ENCODE peak calls at places on chromosomes 5 and 9, in four cellular contexts. One of them, this sample, is unnamed. For H3K36me3, the result is how much of the 10 kb centered on the place peaks cover.

GRCh38 chr9:127835930-127836586 is 18.4 kb downstream of the ENG start:
- DNase-seq in WERI-Rb-1: no peak
- DNase-seq in OCI-LY7: no peak
- DNase-seq in SK-N-SH: no peak
- DNase-seq in this sample: peak

GRCh38 chr5:170166101-170166500 is 60.4 kb downstream of the FOXI1 start:
- DNase-seq in WERI-Rb-1: no peak
- DNase-seq in OCI-LY7: no peak
- DNase-seq in SK-N-SH: no peak
- DNase-seq in this sample: no peak

GRCh38 chr9:12712532-12712931 is 19.3 kb downstream of the TYRP1 start:
- DNase-seq in WERI-Rb-1: no peak
- DNase-seq in OCI-LY7: no peak
- DNase-seq in SK-N-SH: no peak
- DNase-seq in this sample: no peak

GRCh38 chr5:172078726-172079345 is 72.4 kb upstream of the FBXW11 start:
- DNase-seq in WERI-Rb-1: no peak
- DNase-seq in OCI-LY7: no peak
- DNase-seq in SK-N-SH: no peak
- DNase-seq in this sample: no peak

GRCh38 chr5:124645396-124645795 is 101.0 kb downstream of the ZNF608 start:
- DNase-seq in WERI-Rb-1: no peak
- DNase-seq in OCI-LY7: peak
- DNase-seq in SK-N-SH: no peak
- DNase-seq in this sample: no peak

GRCh38 chr9:98539954-98540353 is 168.8 kb downstream of the GABBR2 start:
- DNase-seq in WERI-Rb-1: no peak
- DNase-seq in OCI-LY7: no peak
- DNase-seq in SK-N-SH: no peak
- DNase-seq in this sample: no peak

GRCh38 chr5:111277061-111277460 is 52.9 kb downstream of the CAMK4 start:
- DNase-seq in WERI-Rb-1: no peak
- DNase-seq in OCI-LY7: no peak
- DNase-seq in SK-N-SH: no peak
- DNase-seq in this sample: no peak

GRCh38 chr5:93497101-93497500 is 83.9 kb downstream of the NR2F1-AS1 start:
- DNase-seq in WERI-Rb-1: no peak
- DNase-seq in OCI-LY7: no peak
- DNase-seq in SK-N-SH: no peak
- DNase-seq in this sample: no peak

GRCh38 chr5:175652741-175653663 is 4.9 kb upstream of the HRH2 start:
- DNase-seq in WERI-Rb-1: no peak
- DNase-seq in OCI-LY7: no peak
- DNase-seq in SK-N-SH: no peak
- DNase-seq in this sample: no peak

GRCh38 chr9:93432964-93433363 is 18.5 kb upstream of the FAM120A start:
- DNase-seq in WERI-Rb-1: no peak
- DNase-seq in OCI-LY7: no peak
- DNase-seq in SK-N-SH: no peak
- DNase-seq in this sample: no peak

GRCh38 chr9:36485647-36486453 is 85.8 kb upstream of the RNF38 start:
- DNase-seq in WERI-Rb-1: peak
- DNase-seq in OCI-LY7: no peak
- DNase-seq in SK-N-SH: peak
- DNase-seq in this sample: peak

GRCh38 chr5:155103164-155103563 is 89.6 kb downstream of the KIF4B start:
- DNase-seq in WERI-Rb-1: no peak
- DNase-seq in OCI-LY7: no peak
- DNase-seq in SK-N-SH: peak
- DNase-seq in this sample: no peak

GRCh38 chr9:20382460-20383071 is 239.7 kb downstream of the MLLT3 start:
- DNase-seq in WERI-Rb-1: no peak
- DNase-seq in OCI-LY7: no peak
- DNase-seq in SK-N-SH: no peak
- DNase-seq in this sample: no peak

GRCh38 chr9:137254624-137255447 is at the start of gene NELFB:
- DNase-seq in WERI-Rb-1: peak
- DNase-seq in OCI-LY7: peak
- DNase-seq in SK-N-SH: peak
- DNase-seq in this sample: peak

GRCh38 chr9:35612843-35613242 is 5.4 kb downstream of the CD72 start:
- DNase-seq in WERI-Rb-1: no peak
- DNase-seq in OCI-LY7: no peak
- DNase-seq in SK-N-SH: no peak
- DNase-seq in this sample: no peak

GRCh38 chr5:111830333-111830732 is 73.3 kb upstream of the NREP start:
- DNase-seq in WERI-Rb-1: no peak
- DNase-seq in OCI-LY7: no peak
- DNase-seq in SK-N-SH: no peak
- DNase-seq in this sample: no peak

GRCh38 chr5:142206801-142207200 is 98.2 kb downstream of the NDFIP1 start:
- DNase-seq in WERI-Rb-1: no peak
- DNase-seq in OCI-LY7: no peak
- DNase-seq in SK-N-SH: no peak
- DNase-seq in this sample: no peak

GRCh38 chr9:77735515-77735914 is 87.4 kb upstream of the GNA14 start:
- DNase-seq in WERI-Rb-1: no peak
- DNase-seq in OCI-LY7: no peak
- DNase-seq in SK-N-SH: no peak
- DNase-seq in this sample: no peak

GRCh38 chr9:133113163-133113927 is 7.7 kb downstream of the RALGDS start:
- DNase-seq in WERI-Rb-1: peak
- DNase-seq in OCI-LY7: no peak
- DNase-seq in SK-N-SH: no peak
- DNase-seq in this sample: no peak

GRCh38 chr5:142065273-142065672 is 43.3 kb upstream of the NDFIP1 start:
- DNase-seq in WERI-Rb-1: no peak
- DNase-seq in OCI-LY7: no peak
- DNase-seq in SK-N-SH: peak
- DNase-seq in this sample: no peak

GRCh38 chr9:121173501-121173900 is 28.2 kb downstream of the RAB14 start:
- DNase-seq in WERI-Rb-1: no peak
- DNase-seq in OCI-LY7: no peak
- DNase-seq in SK-N-SH: no peak
- DNase-seq in this sample: no peak
- H3K36me3 ChIP-seq in WERI-Rb-1: half or more
- H3K36me3 ChIP-seq in OCI-LY7: half or more
- H3K36me3 ChIP-seq in SK-N-SH: half or more
- H3K36me3 ChIP-seq in this sample: under half

DNA sequence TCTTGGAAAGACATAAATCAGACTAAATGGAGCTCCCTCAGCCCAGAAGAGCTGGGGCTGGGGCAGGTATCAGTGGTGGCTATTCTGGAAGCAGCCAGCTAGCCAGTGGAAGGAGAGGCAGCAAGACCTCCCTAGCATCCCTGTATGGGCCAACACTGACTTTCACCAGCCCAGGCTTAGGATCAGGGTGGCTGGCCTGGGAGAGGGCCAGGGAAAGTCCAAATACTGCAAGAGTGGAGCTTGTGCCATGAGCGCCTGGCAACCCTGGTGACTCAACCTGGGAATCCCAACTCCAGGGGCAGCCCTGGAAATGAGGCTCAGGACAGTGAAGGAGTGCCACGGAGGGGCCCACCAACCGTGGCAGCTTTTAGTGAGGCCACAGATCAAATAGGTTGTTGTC is 7.6 kb upstream of the IRF1 start:
- DNase-seq in WERI-Rb-1: no peak
- DNase-seq in OCI-LY7: no peak
- DNase-seq in SK-N-SH: peak
- DNase-seq in this sample: no peak
- H3K4me3 ChIP-seq in WERI-Rb-1: no peak
- H3K4me3 ChIP-seq in OCI-LY7: no peak
- H3K4me3 ChIP-seq in SK-N-SH: no peak
- H3K4me3 ChIP-seq in this sample: no peak

DNA sequence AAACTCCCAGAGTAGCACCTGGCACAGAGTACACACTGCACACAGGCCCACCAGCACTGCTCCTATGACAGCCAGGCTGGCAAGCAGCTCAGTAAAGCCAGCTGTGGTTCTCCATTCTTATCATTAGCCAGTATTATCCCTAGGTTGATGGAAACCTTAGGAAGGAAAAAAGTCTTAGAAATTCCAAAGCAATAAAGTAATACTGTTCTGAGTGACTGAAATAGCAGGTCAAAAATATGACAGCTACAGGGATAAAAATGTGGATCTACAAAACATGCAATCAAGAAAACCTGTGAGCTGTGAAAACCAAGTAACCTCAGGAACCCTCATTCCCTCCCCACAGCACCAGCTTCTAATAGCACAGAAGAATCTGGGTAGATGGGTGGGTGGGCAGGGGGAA is 403.5 kb downstream of the SPOCK1 start:
- DNase-seq in WERI-Rb-1: no peak
- DNase-seq in OCI-LY7: no peak
- DNase-seq in SK-N-SH: no peak
- DNase-seq in this sample: no peak
- H3K36me3 ChIP-seq in WERI-Rb-1: under half
- H3K36me3 ChIP-seq in OCI-LY7: under half
- H3K36me3 ChIP-seq in SK-N-SH: under half
- H3K36me3 ChIP-seq in this sample: under half

DNA sequence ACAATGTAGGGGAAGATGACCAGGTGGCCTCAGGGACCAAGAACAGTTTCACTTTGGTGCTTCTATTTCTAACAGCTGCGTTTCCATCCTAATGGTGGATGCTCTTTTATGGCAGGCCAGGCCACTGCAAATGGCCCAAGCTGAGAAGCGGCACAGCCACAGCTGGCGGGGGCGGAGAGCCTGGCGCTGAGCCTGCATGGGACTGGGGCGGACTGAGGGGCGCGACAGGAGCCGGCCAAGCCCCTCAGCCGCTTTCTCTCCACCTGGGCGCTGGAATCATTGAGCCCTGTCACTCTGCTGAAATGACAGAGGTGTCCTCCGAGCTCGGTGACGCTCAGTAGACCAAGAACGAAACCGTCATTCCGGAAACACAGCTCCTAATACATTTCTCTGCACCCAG is 317.3 kb upstream of the PDE4D start:
- DNase-seq in WERI-Rb-1: no peak
- DNase-seq in OCI-LY7: no peak
- DNase-seq in SK-N-SH: no peak
- DNase-seq in this sample: no peak
- H3K4me3 ChIP-seq in WERI-Rb-1: no peak
- H3K4me3 ChIP-seq in OCI-LY7: no peak
- H3K4me3 ChIP-seq in SK-N-SH: no peak
- H3K4me3 ChIP-seq in this sample: no peak

GRCh38 chr9:126374366-126374781 is 47.7 kb downstream of the MVB12B start:
- DNase-seq in WERI-Rb-1: no peak
- DNase-seq in OCI-LY7: no peak
- DNase-seq in SK-N-SH: no peak
- DNase-seq in this sample: no peak
- H3K36me3 ChIP-seq in WERI-Rb-1: under half
- H3K36me3 ChIP-seq in OCI-LY7: under half
- H3K36me3 ChIP-seq in SK-N-SH: under half
- H3K36me3 ChIP-seq in this sample: under half

GRCh38 chr9:82791685-82792084 is 271.3 kb downstream of the RASEF start:
- DNase-seq in WERI-Rb-1: no peak
- DNase-seq in OCI-LY7: no peak
- DNase-seq in SK-N-SH: no peak
- DNase-seq in this sample: no peak

GRCh38 chr9:82789155-82789824 is 273.7 kb downstream of the RASEF start:
- DNase-seq in WERI-Rb-1: peak
- DNase-seq in OCI-LY7: no peak
- DNase-seq in SK-N-SH: no peak
- DNase-seq in this sample: no peak

GRCh38 chr9:82790868-82791267 is 272.1 kb downstream of the RASEF start:
- DNase-seq in WERI-Rb-1: no peak
- DNase-seq in OCI-LY7: no peak
- DNase-seq in SK-N-SH: no peak
- DNase-seq in this sample: no peak
- H3K4me3 ChIP-seq in WERI-Rb-1: no peak
- H3K4me3 ChIP-seq in OCI-LY7: no peak
- H3K4me3 ChIP-seq in SK-N-SH: no peak
- H3K4me3 ChIP-seq in this sample: no peak

GRCh38 chr9:69153707-69154521 is 20.2 kb upstream of the TJP2 start:
- DNase-seq in WERI-Rb-1: no peak
- DNase-seq in OCI-LY7: no peak
- DNase-seq in SK-N-SH: no peak
- DNase-seq in this sample: no peak
- H3K36me3 ChIP-seq in WERI-Rb-1: under half
- H3K36me3 ChIP-seq in OCI-LY7: under half
- H3K36me3 ChIP-seq in SK-N-SH: under half
- H3K36me3 ChIP-seq in this sample: under half

GRCh38 chr5:139384591-139385051 is 1.5 kb upstream of the SLC23A1 start:
- DNase-seq in WERI-Rb-1: no peak
- DNase-seq in OCI-LY7: no peak
- DNase-seq in SK-N-SH: no peak
- DNase-seq in this sample: no peak
- H3K4me3 ChIP-seq in WERI-Rb-1: no peak
- H3K4me3 ChIP-seq in OCI-LY7: peak
- H3K4me3 ChIP-seq in SK-N-SH: no peak
- H3K4me3 ChIP-seq in this sample: no peak